ENCODE peak calls at places on chromosomes 1 and 21, in seven cellular contexts. D, O, X, P, L, M and N are unnamed samples.

GRCh38 chr1:28592314-28593071 is 428 bp downstream of the RAB42 start:
- DNase-seq in M (no peak), D (no peak), X (no peak), O (no peak), P (no peak), L (no peak), N (no peak)

GRCh38 chr1:228010921-228011320 is 4.1 kb downstream of the WNT3A start:
- DNase-seq in O (no peak), D (no peak), M (no peak), X (no peak), L (no peak), P (no peak), N (no peak)

GRCh38 chr1:3274972-3275371 is 179.5 kb upstream of the ARHGEF16 start:
- DNase-seq in O (no peak), P (no peak), X (no peak), M (no peak), L (no peak), D (no peak), N (no peak)

GRCh38 chr1:168410464-168410863 is 129.8 kb downstream of the TBX19 start:
- DNase-seq in O (no peak), X (no peak), M (no peak), P (no peak), L (no peak), D (no peak), N (no peak)

GRCh38 chr21:38958940-38959685 is 153.4 kb downstream of the ETS2 start:
- DNase-seq in L (no peak), M (peak), P (peak), D (no peak), O (peak), X (peak), N (no peak)

GRCh38 chr21:25708467-25709065 is 26.1 kb downstream of the ATP5PF start:
- DNase-seq in X (no peak), M (peak), O (no peak), P (peak), L (peak), D (no peak), N (no peak)

GRCh38 chr1:8122477-8123407 is 96.6 kb upstream of the ERRFI1 start:
- DNase-seq in X (no peak), D (no peak), P (peak), L (no peak), O (no peak), M (peak), N (no peak)

GRCh38 chr1:32336963-32337675 is 1.1 kb upstream of the MARCKSL1 start:
- DNase-seq in O (no peak), P (no peak), D (peak), L (no peak), X (no peak), M (no peak), N (peak)

GRCh38 chr21:34736116-34736870 is 67.5 kb downstream of the CLIC6 start:
- DNase-seq in D (no peak), O (no peak), X (no peak), L (no peak), P (no peak), M (peak), N (no peak)

GRCh38 chr1:51875291-51875772 is 3.2 kb downstream of the NRDC start:
- DNase-seq in O (no peak), M (no peak), P (no peak), X (no peak), L (no peak), D (no peak), N (no peak)

GRCh38 chr1:97668945-97669344 is 251.9 kb downstream of the DPYD start:
- DNase-seq in M (peak), P (peak), L (no peak), O (no peak), X (no peak), D (no peak), N (no peak)

GRCh38 chr1:1101503-1101902 is 14.4 kb downstream of the C1orf159 start:
- DNase-seq in M (no peak), O (no peak), X (no peak), D (no peak), P (no peak), L (no peak), N (no peak)

GRCh38 chr1:40664791-40665190 is 691 bp downstream of the RIMS3 start:
- DNase-seq in P (no peak), O (no peak), X (no peak), M (no peak), L (no peak), D (no peak), N (no peak)

GRCh38 chr1:89089962-89090361 is 25.0 kb upstream of the GBP1 start:
- DNase-seq in M (no peak), X (no peak), O (no peak), D (no peak), L (no peak), P (no peak), N (no peak)

GRCh38 chr1:145846191-145846590 is 761 bp downstream of the NUDT17 start:
- DNase-seq in X (no peak), M (no peak), P (peak), L (no peak), D (peak), O (no peak), N (peak)

GRCh38 chr1:198902616-198903140 is 263.8 kb downstream of the PTPRC start:
- DNase-seq in O (no peak), P (no peak), D (no peak), M (no peak), L (no peak), X (no peak), N (no peak)

GRCh38 chr1:234676103-234676594 is 66.2 kb upstream of the IRF2BP2 start:
- DNase-seq in P (peak), D (peak), O (peak), M (peak), X (no peak), L (no peak), N (no peak)

GRCh38 chr1:202207292-202207691 is 13.7 kb downstream of the LGR6 start:
- DNase-seq in M (peak), D (no peak), L (no peak), O (peak), P (peak), X (peak), N (no peak)

GRCh38 chr1:15016001-15016400 is 137.5 kb upstream of the TMEM51 start:
- DNase-seq in D (no peak), X (no peak), P (no peak), O (no peak), M (no peak), L (no peak), N (no peak)

GRCh38 chr1:247118946-247119446 is 14.8 kb upstream of the ZNF669 start:
- DNase-seq in D (no peak), L (no peak), P (peak), X (no peak), O (no peak), M (no peak), N (peak)

GRCh38 chr1:219790834-219791615 is 137.3 kb downstream of the SLC30A10 start:
- DNase-seq in O (no peak), P (no peak), D (no peak), L (no peak), X (no peak), M (peak), N (no peak)

GRCh38 chr1:1914842-1915692 is at the start of gene CALML6:
- DNase-seq in L (no peak), P (no peak), M (no peak), O (no peak), X (no peak), D (no peak), N (no peak)

GRCh38 chr21:17003763-17004373 is 509.0 kb upstream of the CXADR start:
- DNase-seq in X (no peak), M (peak), P (peak), L (no peak), O (no peak), D (no peak), N (no peak)

GRCh38 chr21:45341779-45342178 is 54.1 kb upstream of the POFUT2 start:
- DNase-seq in D (no peak), X (no peak), L (no peak), P (no peak), O (no peak), M (no peak), N (no peak)

GRCh38 chr1:45785583-45785982 is 17.8 kb upstream of the MAST2 start:
- DNase-seq in D (no peak), P (no peak), O (no peak), M (no peak), X (no peak), L (peak), N (no peak)

GRCh38 chr1:25676488-25676887 is 59.9 kb downstream of the MAN1C1 start:
- DNase-seq in D (no peak), O (no peak), X (no peak), M (no peak), P (no peak), L (no peak), N (no peak)

GRCh38 chr1:229108598-229109201 is 162.2 kb upstream of the RAB4A start:
- DNase-seq in O (peak), L (no peak), M (no peak), P (no peak), X (no peak), D (no peak), N (no peak)

GRCh38 chr1:182309631-182310351 is 81.8 kb downstream of the GLUL start:
- DNase-seq in L (no peak), O (no peak), M (no peak), P (no peak), D (no peak), X (no peak), N (no peak)

GRCh38 chr1:110210604-110211502 is 739 bp downstream of the KCNC4 start:
- DNase-seq in P (peak), L (peak), M (no peak), X (no peak), O (peak), D (peak), N (peak)

GRCh38 chr21:45473496-45474322 is 68.5 kb downstream of the SLC19A1 start:
- DNase-seq in O (no peak), P (peak), M (no peak), X (no peak), L (no peak), D (no peak), N (no peak)

GRCh38 chr1:167548059-167548932 is 5.3 kb downstream of the CREG1 start:
- DNase-seq in X (no peak), D (no peak), O (no peak), M (peak), L (no peak), P (peak), N (no peak)

GRCh38 chr1:214067853-214068703 is 80.3 kb downstream of the PROX1 start:
- DNase-seq in L (no peak), O (no peak), X (no peak), D (no peak), P (no peak), M (no peak), N (no peak)

GRCh38 chr1:86018311-86018923 is 138.2 kb downstream of the COL24A1 start:
- DNase-seq in M (peak), L (no peak), O (no peak), P (peak), X (peak), D (no peak), N (no peak)

GRCh38 chr1:1471389-1472045 is at the start of gene ATAD3B:
- DNase-seq in L (peak), O (peak), D (peak), P (peak), M (peak), X (peak), N (peak)

GRCh38 chr1:164733070-164733469 is 174.1 kb downstream of the PBX1 start:
- DNase-seq in O (no peak), D (no peak), L (no peak), X (no peak), M (peak), P (peak), N (no peak)

GRCh38 chr1:162943627-162944026 is 82.7 kb upstream of the CCDC190 start:
- DNase-seq in D (no peak), P (peak), X (no peak), M (no peak), O (no peak), L (no peak), N (no peak)

GRCh38 chr1:154730251-154730650 is 122.3 kb upstream of the ADAR start:
- DNase-seq in L (no peak), D (no peak), O (no peak), M (peak), P (no peak), X (no peak), N (no peak)